ENCODE peak calls at places on chromosomes 6 and 20, in four cellular contexts. Q, V, Z and F are unnamed samples.

GRCh38 chr6:93644611-93645010 is 225.3 kb upstream of the EPHA7 start:
- DNase-seq in Z (no peak), Q (no peak), V (no peak), F (no peak)

GRCh38 chr6:81751388-81752083 is 945 bp downstream of the TENT5A start:
- DNase-seq in Z (no peak), V (peak; percentile 44), Q (peak; percentile 18), F (no peak)

GRCh38 chr6:31366693-31367470 is 9.9 kb upstream of the HLA-B start:
- DNase-seq in V (peak; percentile 85), Z (peak; percentile 84), Q (peak; percentile 92), F (peak; percentile 89)

GRCh38 chr6:155883741-155884140 is 428.1 kb upstream of the NOX3 start:
- DNase-seq in Q (no peak), V (no peak), Z (no peak), F (no peak)

GRCh38 chr6:118881440-118882313 is 12.3 kb upstream of the ASF1A start:
- DNase-seq in Z (no peak), Q (no peak), V (no peak), F (no peak)

GRCh38 chr6:146923434-146923833 is 280.8 kb upstream of the STXBP5 start:
- DNase-seq in Q (no peak), V (no peak), Z (no peak), F (no peak)

GRCh38 chr20:58017970-58018530 is 210.4 kb downstream of the ANKRD60 start:
- DNase-seq in Q (no peak), Z (no peak), V (no peak), F (no peak)

GRCh38 chr20:38373231-38373867 is 27.1 kb downstream of the LBP start:
- DNase-seq in Z (no peak), V (no peak), Q (no peak), F (no peak)

GRCh38 chr6:13703496-13703895 is 8.1 kb downstream of the RANBP9 start:
- DNase-seq in Z (no peak), V (no peak), Q (no peak), F (no peak)

GRCh38 chr20:24634855-24635254 is 165.4 kb downstream of the SYNDIG1 start:
- DNase-seq in V (peak; percentile 81), Z (no peak), Q (no peak), F (peak; percentile 98)

GRCh38 chr6:71239694-71240093 is 48.9 kb upstream of the OGFRL1 start:
- DNase-seq in V (no peak), Q (no peak), Z (no peak), F (no peak)

GRCh38 chr6:151069641-151070040 is 170.1 kb upstream of the AKAP12 start:
- DNase-seq in V (no peak), Z (no peak), Q (no peak), F (no peak)

GRCh38 chr6:155264704-155265320 is 999 bp downstream of the CLDN20 start:
- DNase-seq in V (peak; percentile 30), Q (no peak), Z (peak; percentile 73), F (no peak)

GRCh38 chr20:51467971-51468626 is 74.4 kb downstream of the NFATC2 start:
- DNase-seq in V (no peak), Q (no peak), Z (no peak), F (no peak)

GRCh38 chr20:46939031-46939430 is 44.4 kb downstream of the EYA2 start:
- DNase-seq in Q (no peak), Z (peak; percentile 50), V (no peak), F (peak; percentile 73)

GRCh38 chr20:59820204-59821041 is 113.0 kb downstream of the SYCP2 start:
- DNase-seq in Q (no peak), V (peak; percentile 66), Z (peak; percentile 24), F (peak; percentile 65)

GRCh38 chr6:16725145-16725864 is 36.0 kb downstream of the ATXN1 start:
- DNase-seq in V (peak; percentile 46), Q (no peak), Z (no peak), F (no peak)

GRCh38 chr20:23100754-23101107 is 14.6 kb upstream of the CD93 start:
- DNase-seq in Z (no peak), V (no peak), Q (no peak), F (peak; percentile 37)

GRCh38 chr6:118896339-118897136 is 2.6 kb downstream of the ASF1A start:
- DNase-seq in Z (peak; percentile 31), V (peak; percentile 78), Q (no peak), F (no peak)

GRCh38 chr6:130583268-130583667 is 217.5 kb downstream of the TMEM200A start:
- DNase-seq in Z (no peak), V (no peak), Q (no peak), F (no peak)

DNA sequence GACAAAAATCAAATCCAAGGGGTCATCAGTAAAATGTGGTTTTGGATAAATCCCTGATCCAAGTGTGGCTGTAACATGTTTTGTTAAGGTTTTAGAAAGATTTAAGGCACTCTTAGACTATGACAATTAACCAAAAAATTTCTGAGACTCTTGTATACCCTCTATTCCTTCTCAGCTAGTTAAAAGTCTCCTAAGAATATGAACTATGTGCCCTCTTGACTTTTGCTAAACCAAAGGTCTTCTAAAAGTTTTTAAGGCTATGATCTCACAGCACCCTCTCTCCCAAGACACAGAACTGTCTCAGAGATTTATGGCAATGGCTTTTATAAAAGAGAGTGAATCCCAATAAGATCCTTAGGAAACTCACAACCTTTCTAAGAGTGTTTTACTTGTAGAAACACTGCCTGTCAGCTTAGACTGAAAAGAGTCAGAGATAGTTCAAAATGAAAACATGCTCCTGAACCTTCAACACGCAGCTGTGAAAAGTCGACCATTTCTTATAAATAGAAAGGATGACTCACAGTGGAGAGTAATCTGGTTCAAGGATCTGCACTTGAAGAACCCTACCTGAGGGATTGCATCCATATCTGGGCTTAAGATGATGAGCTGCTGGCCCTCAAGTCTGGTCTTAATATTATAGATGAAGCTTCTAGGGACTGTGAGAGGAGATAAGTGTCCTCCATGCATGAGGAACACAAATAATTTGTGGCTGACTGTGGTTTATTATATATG is 388.4 kb upstream of the GJE1 start:
- DNase-seq in V (no peak), Q (no peak), Z (no peak), F (peak; percentile 55)
- H2AFZ ChIP-seq in V (no peak overlapping the region), Q (no peak overlapping the region), Z (no peak overlapping the region), F (no peak overlapping the region)

DNA sequence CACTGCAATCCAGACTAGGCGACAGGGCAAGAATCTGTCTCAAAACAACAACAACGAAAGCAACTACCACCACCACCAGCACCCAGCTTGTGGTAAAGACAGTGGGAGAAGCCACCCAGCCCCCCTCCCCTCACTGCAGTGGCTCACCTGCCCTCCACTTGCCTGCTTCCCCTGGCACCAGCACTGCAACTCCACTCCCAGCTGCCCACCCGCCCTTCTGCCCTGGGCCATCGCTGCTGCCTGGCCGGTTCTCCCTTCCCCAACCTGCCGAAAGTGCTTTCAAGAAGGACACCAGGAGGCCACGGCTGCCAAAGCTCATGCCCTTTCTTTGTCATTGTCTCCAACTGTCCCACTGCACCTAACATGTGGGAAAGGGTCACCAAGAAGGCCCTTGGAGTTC is 94.7 kb upstream of the AGPAT4 start:
- DNase-seq in Q (no peak), V (no peak), Z (no peak), F (no peak)
- H2AFZ ChIP-seq in Q (no peak overlapping the region), V (peak overlapping the region; percentile 72), Z (no peak overlapping the region), F (no peak overlapping the region)

GRCh38 chr20:41509801-41510200 is 108.4 kb downstream of the CHD6 start:
- DNase-seq in V (no peak), Q (no peak), Z (no peak), F (peak; percentile 38)
- H2AFZ ChIP-seq in V (no peak overlapping the region), Q (no peak overlapping the region), Z (no peak overlapping the region), F (no peak overlapping the region)

GRCh38 chr6:134447423-134447822 is 129.5 kb upstream of the SGK1 start:
- DNase-seq in Z (no peak), Q (no peak), V (peak; percentile 59), F (no peak)

GRCh38 chr6:134449004-134449403 is 131.1 kb upstream of the SGK1 start:
- DNase-seq in Z (no peak), V (no peak), Q (no peak), F (no peak)

GRCh38 chr6:134447883-134448387 is 130.0 kb upstream of the SGK1 start:
- DNase-seq in V (peak; percentile 97), Q (no peak), Z (no peak), F (peak; percentile 83)

GRCh38 chr6:134451529-134451928 is 133.6 kb upstream of the SGK1 start:
- DNase-seq in Z (no peak), Q (no peak), V (no peak), F (no peak)

DNA sequence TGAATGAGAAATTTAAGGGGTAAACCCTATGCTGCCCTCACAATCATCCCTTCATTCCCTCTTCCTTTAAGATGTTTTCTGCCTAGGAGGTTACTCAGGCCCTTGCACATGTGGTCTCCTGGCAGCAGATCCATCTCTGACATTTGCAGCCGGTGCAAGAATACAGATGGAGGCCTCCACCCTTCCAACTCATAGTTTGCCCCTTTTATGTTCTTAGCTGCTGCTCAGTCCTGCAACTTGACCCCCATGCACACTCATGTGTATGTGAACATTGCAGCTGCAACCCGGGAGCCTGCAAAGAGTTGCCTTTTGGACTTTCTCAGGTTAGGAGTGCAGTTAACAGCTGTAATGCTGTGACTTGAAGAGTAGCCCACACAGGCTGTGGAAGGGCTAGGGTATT is 131.9 kb upstream of the SGK1 start:
- DNase-seq in Z (no peak), Q (no peak), V (no peak), F (no peak)
- H2AFZ ChIP-seq in Z (no peak overlapping the region), Q (no peak overlapping the region), V (no peak overlapping the region), F (no peak overlapping the region)

GRCh38 chr6:33863723-33864440 is 60.1 kb upstream of the MLN start:
- DNase-seq in Z (no peak), Q (no peak), V (no peak), F (peak; percentile 14)

GRCh38 chr6:33861722-33862121 is 57.9 kb upstream of the MLN start:
- DNase-seq in Z (no peak), Q (no peak), V (no peak), F (peak; percentile 38)

GRCh38 chr6:33863084-33863483 is 59.3 kb upstream of the MLN start:
- DNase-seq in V (no peak), Q (no peak), Z (no peak), F (peak; percentile 38)

GRCh38 chr6:33860706-33861474 is 57.1 kb upstream of the MLN start:
- DNase-seq in V (no peak), Q (no peak), Z (no peak), F (peak; percentile 91)

DNA sequence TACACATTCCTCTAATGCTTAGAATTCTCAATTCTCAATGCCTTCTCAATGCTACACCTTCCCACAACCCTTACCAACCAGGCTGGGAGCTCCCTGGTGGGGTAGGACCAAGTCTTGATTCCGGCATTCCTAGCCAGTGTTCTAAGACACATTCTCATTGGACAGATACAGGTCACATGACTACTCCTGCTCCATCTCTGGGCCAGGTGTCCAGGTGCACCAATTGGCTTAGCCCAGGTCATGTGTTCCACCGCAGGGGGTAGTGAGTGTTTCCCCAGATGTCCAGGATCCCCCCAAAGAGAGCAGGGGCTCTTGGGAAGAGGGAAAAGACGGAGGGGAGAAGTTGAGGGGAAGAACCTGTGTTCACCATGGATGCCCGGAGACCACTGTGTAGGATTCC is 58.7 kb upstream of the MLN start:
- DNase-seq in V (no peak), Q (no peak), Z (no peak), F (peak; percentile 48)
- H2AFZ ChIP-seq in V (no peak overlapping the region), Q (no peak overlapping the region), Z (no peak overlapping the region), F (no peak overlapping the region)